ENCODE peak calls at places on chromosomes 16 and 17, in six cellular contexts. Y is mammary epithelial cell, J is astrocyte, T is brain microvascular endothelial cell, P is ovary, M is neuronal stem cell. I is an unnamed sample. For H3K36me3, the result is how much of the 10 kb centered on the place peaks cover.

GRCh38 chr16:16014329-16015224 is 65.2 kb downstream of the ABCC1 start:
- DNase-seq in Y (no peak), J (peak), T (no peak), P (peak), M (no peak), I (no peak)

GRCh38 chr16:5722220-5722619 is 624.6 kb upstream of the EEF2KMT start:
- DNase-seq in Y (no peak), J (no peak), T (no peak), P (no peak), M (no peak), I (no peak)

GRCh38 chr17:34619687-34620217 is 40.4 kb downstream of the TMEM132E start:
- DNase-seq in Y (no peak), J (no peak), T (no peak), P (no peak), M (no peak), I (no peak)

GRCh38 chr16:86215979-86216585 is 294.2 kb upstream of the FOXF1 start:
- DNase-seq in Y (no peak), J (no peak), T (no peak), P (no peak), M (no peak), I (no peak)

GRCh38 chr16:84726670-84727467 is 27.1 kb downstream of the USP10 start:
- DNase-seq in Y (peak), J (no peak), T (no peak), P (no peak), M (no peak), I (no peak)

GRCh38 chr17:67830440-67830839 is 5.1 kb downstream of the BPTF start:
- DNase-seq in Y (no peak), J (no peak), T (no peak), P (no peak), M (no peak), I (no peak)

GRCh38 chr17:18038149-18038850 is 668 bp downstream of the ATPAF2 start:
- DNase-seq in Y (peak), J (peak), T (no peak), P (no peak), M (no peak), I (peak)

GRCh38 chr17:40526668-40527067 is 25.2 kb upstream of the TNS4 start:
- DNase-seq in Y (no peak), J (no peak), T (no peak), P (no peak), M (no peak), I (no peak)

DNA sequence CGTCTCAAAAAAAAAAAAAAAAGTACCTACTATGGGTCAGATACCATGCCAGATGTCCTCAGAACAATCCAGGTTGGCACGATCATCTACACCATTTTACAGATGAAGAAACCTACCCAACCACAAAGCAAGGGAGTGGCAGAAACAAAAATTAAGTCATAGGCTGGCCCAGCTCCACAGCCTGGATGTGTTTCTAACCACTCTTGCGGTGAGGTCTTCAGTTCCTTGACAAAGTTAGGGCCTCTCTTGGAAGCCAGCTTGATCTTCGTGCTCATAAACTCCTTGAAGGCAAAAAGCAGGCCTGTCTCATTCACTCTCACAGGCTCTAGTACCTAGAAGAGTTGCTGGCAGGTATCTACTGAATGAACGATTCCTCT is 6.2 kb downstream of the GGA2 start:
- DNase-seq in Y (peak), J (peak), T (peak), P (no peak), M (no peak), I (peak)
- H3K36me3 ChIP-seq in Y (under half), J (under half), T (under half), P (under half), M (under half), I (under half)

GRCh38 chr17:77145635-77146632 is 5.2 kb downstream of the SEC14L1 start:
- DNase-seq in Y (no peak), J (peak), T (peak), P (no peak), M (no peak), I (no peak)

GRCh38 chr17:77145209-77145608 is 4.4 kb downstream of the SEC14L1 start:
- DNase-seq in Y (no peak), J (no peak), T (no peak), P (no peak), M (no peak), I (no peak)

GRCh38 chr17:77147357-77147801 is 6.6 kb downstream of the SEC14L1 start:
- DNase-seq in Y (no peak), J (no peak), T (no peak), P (no peak), M (no peak), I (no peak)

GRCh38 chr17:77148109-77148958 is 7.6 kb downstream of the SEC14L1 start:
- DNase-seq in Y (no peak), J (no peak), T (no peak), P (no peak), M (no peak), I (no peak)

GRCh38 chr17:77146882-77147281 is 6.1 kb downstream of the SEC14L1 start:
- DNase-seq in Y (no peak), J (no peak), T (no peak), P (no peak), M (no peak), I (no peak)
- H3K36me3 ChIP-seq in Y (under half), J (under half), T (half or more), P (under half), M (under half), I (under half)

GRCh38 chr17:27226611-27227234 is 67.2 kb upstream of the WSB1 start:
- DNase-seq in Y (peak), J (peak), T (peak), P (no peak), M (no peak), I (no peak)

GRCh38 chr17:27218041-27218440 is 75.9 kb upstream of the WSB1 start:
- DNase-seq in Y (no peak), J (no peak), T (no peak), P (no peak), M (no peak), I (no peak)

GRCh38 chr17:27224526-27225315 is 69.2 kb upstream of the WSB1 start:
- DNase-seq in Y (no peak), J (peak), T (peak), P (no peak), M (no peak), I (no peak)

GRCh38 chr17:27218719-27219488 is 75.0 kb upstream of the WSB1 start:
- DNase-seq in Y (no peak), J (no peak), T (no peak), P (no peak), M (no peak), I (no peak)

DNA sequence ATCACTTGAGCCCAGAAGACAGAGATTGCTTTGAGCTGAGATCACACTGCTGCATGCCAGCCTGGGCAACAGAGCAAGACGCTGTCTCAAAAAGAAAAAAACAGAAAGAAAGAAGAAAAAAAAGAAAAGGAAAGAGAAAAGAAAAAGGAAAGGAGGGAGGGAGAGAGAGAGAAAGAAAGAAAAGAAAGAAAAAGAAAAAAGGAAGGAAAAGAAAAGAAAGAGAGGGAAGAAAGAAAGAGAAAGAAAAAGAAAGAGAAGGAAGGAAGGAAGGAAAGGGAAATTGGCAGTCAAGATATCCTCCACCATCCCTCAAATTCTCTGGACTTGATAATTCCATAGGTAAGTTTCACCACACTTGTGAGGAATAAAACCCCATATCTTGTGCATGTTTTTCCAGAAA is 71.4 kb upstream of the WSB1 start:
- DNase-seq in Y (no peak), J (no peak), T (no peak), P (no peak), M (no peak), I (no peak)
- H3K36me3 ChIP-seq in Y (under half), J (under half), T (under half), P (under half), M (under half), I (under half)

DNA sequence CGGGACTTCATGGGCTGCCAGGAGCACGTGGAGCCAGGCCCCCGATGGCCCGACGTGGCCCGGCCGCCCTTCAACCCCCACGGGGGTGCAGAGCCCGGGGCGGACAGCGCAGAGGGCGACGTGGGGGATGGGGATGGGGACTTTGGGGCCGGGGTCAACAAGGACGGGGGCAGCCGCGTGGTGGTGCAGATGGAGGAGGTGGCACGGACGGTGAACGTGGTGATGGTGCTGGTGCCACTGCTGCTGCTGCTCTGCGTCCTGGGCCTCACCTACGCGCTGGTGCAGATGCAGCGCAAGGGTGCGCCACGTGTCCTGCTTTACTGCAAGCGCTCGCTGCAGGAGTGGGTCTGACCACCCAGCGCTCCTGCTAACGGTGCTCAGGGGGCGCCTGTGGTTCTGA is 19.5 kb downstream of the MMP15 start:
- DNase-seq in Y (no peak), J (no peak), T (no peak), P (no peak), M (no peak), I (no peak)
- H3K36me3 ChIP-seq in Y (under half), J (under half), T (under half), P (under half), M (under half), I (under half)

GRCh38 chr17:13490427-13490826 is 111.3 kb downstream of the HS3ST3A1 start:
- DNase-seq in Y (no peak), J (no peak), T (no peak), P (no peak), M (no peak), I (no peak)

GRCh38 chr17:13490906-13491502 is 110.7 kb downstream of the HS3ST3A1 start:
- DNase-seq in Y (no peak), J (no peak), T (peak), P (no peak), M (no peak), I (no peak)

GRCh38 chr17:13491916-13492315 is 109.8 kb downstream of the HS3ST3A1 start:
- DNase-seq in Y (no peak), J (peak), T (no peak), P (no peak), M (no peak), I (no peak)

GRCh38 chr17:13495423-13495822 is 106.3 kb downstream of the HS3ST3A1 start:
- DNase-seq in Y (no peak), J (no peak), T (no peak), P (no peak), M (no peak), I (no peak)

DNA sequence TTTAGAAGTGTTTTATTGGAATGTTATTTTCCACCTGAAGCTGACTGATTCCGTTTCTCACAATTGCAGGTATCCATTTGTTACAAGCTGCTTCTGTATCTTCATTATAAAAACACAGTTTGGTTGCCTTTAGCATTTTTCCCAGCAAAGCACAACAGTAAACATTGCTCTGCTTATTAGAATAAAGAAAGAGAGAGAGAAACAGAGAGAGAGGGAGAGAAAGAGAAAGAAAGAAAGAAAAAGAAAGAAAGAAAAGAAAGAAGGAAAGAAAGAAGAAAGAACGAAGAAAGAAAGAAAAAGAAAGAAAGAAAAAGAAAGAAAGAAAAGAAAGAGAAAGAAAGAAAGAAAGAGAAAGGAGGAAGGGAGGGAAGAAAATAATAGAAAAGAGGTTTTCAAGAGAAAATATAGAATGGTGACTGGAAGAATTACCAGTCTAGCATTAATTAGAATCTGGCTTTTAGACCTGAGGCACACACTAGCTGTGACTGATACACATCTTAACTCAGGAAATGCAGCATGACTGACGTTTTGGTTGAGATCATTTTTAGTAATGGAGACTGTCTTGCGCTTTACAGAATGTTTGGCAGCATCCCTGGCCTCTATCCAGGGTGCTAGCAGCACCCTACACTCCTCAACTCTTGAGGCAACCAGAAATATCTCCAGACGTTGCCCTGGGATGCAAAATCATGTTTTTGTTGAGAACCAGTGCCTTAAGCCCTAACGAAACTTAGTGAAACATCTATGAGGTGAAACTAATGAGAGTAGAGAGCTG is 109.2 kb downstream of the HS3ST3A1 start:
- DNase-seq in Y (no peak), J (no peak), T (no peak), P (no peak), M (no peak), I (no peak)
- H3K36me3 ChIP-seq in Y (under half), J (under half), T (under half), P (under half), M (under half), I (under half)